ENCODE peak calls at places on chromosomes 7 and 10, in four cellular contexts. Z is tibial artery, P is suprapubic skin, C is adrenal gland. B is an unnamed sample.

GRCh38 chr7:92325173-92325572 is 79.4 kb downstream of the ANKIB1 start:
- DNase-seq in Z (no peak), P (no peak), C (no peak), B (no peak)

GRCh38 chr7:101402835-101403234 is 40.2 kb downstream of the COL26A1 start:
- DNase-seq in C (no peak), P (no peak), Z (no peak), B (no peak)

GRCh38 chr7:5349005-5349380 is 66.2 kb downstream of the SLC29A4 start:
- DNase-seq in C (no peak), P (no peak), Z (no peak), B (no peak)

GRCh38 chr10:104327745-104328635 is 10.3 kb downstream of the ITPRIP start:
- DNase-seq in Z (peak; percentile 70), C (peak; percentile 78), P (peak; percentile 80), B (peak; percentile 69)

GRCh38 chr10:8054243-8054497 is 318 bp upstream of the GATA3 start:
- DNase-seq in Z (no peak), P (no peak), C (peak; percentile 48), B (peak; percentile 42)

GRCh38 chr10:73625004-73625883 is 16.0 kb downstream of the MYOZ1 start:
- DNase-seq in P (no peak), C (peak; percentile 23), Z (peak; percentile 67), B (peak; percentile 21)

GRCh38 chr7:141649865-141650499 is 52.0 kb downstream of the DENND11 start:
- DNase-seq in Z (peak; percentile 77), C (peak; percentile 88), P (no peak), B (peak; percentile 52)

GRCh38 chr7:102049765-102050164 is 232.3 kb downstream of the CUX1 start:
- DNase-seq in Z (no peak), C (no peak), P (no peak), B (no peak)

GRCh38 chr10:61285749-61286148 is 167.4 kb downstream of the TMEM26 start:
- DNase-seq in Z (no peak), P (no peak), C (no peak), B (peak; percentile 64)
- H3K4me3 ChIP-seq in Z (no peak overlapping the region), P (no peak overlapping the region), C (no peak overlapping the region), B (no peak overlapping the region)

GRCh38 chr7:57403601-57404342 is 46.2 kb upstream of the ZNF716 start:
- DNase-seq in P (no peak), C (peak; percentile 91), Z (peak; percentile 62), B (peak; percentile 58)

GRCh38 chr7:57400531-57401155 is 49.3 kb upstream of the ZNF716 start:
- DNase-seq in P (no peak), Z (no peak), C (no peak), B (no peak)

GRCh38 chr7:57404343-57404966 is 45.5 kb upstream of the ZNF716 start:
- DNase-seq in C (peak; percentile 92), P (peak; percentile 64), Z (peak; percentile 63), B (peak; percentile 62)

GRCh38 chr7:57407125-57407524 is 42.9 kb upstream of the ZNF716 start:
- DNase-seq in C (no peak), P (no peak), Z (no peak), B (no peak)

GRCh38 chr7:57404967-57405421 is 45.0 kb upstream of the ZNF716 start:
- DNase-seq in C (no peak), Z (peak; percentile 62), P (no peak), B (no peak)
- H3K9me3 ChIP-seq in C (no peaks in the 10 kb centered on the region), Z (no peaks in the 10 kb centered on the region), P (peaks cover 12% of the 10 kb centered on the region), B (no peaks in the 10 kb centered on the region)

GRCh38 chr10:92213049-92213448 is 77.8 kb downstream of the CPEB3 start:
- DNase-seq in Z (no peak), P (no peak), C (no peak), B (no peak)
- H3K27me3 ChIP-seq in Z (no peaks in the 10 kb centered on the region), P (no peaks in the 10 kb centered on the region), C (no peaks in the 10 kb centered on the region), B (no peaks in the 10 kb centered on the region)

GRCh38 chr10:3935141-3935540 is 150.1 kb upstream of the KLF6 start:
- DNase-seq in P (no peak), C (peak; percentile 31), Z (peak; percentile 79), B (peak; percentile 75)

GRCh38 chr10:3933733-3934132 is 148.7 kb upstream of the KLF6 start:
- DNase-seq in C (no peak), P (no peak), Z (no peak), B (no peak)

GRCh38 chr10:3935933-3936359 is 150.9 kb upstream of the KLF6 start:
- DNase-seq in C (no peak), Z (no peak), P (no peak), B (peak; percentile 77)

GRCh38 chr10:3932597-3933380 is 147.8 kb upstream of the KLF6 start:
- DNase-seq in P (no peak), C (no peak), Z (no peak), B (no peak)

DNA sequence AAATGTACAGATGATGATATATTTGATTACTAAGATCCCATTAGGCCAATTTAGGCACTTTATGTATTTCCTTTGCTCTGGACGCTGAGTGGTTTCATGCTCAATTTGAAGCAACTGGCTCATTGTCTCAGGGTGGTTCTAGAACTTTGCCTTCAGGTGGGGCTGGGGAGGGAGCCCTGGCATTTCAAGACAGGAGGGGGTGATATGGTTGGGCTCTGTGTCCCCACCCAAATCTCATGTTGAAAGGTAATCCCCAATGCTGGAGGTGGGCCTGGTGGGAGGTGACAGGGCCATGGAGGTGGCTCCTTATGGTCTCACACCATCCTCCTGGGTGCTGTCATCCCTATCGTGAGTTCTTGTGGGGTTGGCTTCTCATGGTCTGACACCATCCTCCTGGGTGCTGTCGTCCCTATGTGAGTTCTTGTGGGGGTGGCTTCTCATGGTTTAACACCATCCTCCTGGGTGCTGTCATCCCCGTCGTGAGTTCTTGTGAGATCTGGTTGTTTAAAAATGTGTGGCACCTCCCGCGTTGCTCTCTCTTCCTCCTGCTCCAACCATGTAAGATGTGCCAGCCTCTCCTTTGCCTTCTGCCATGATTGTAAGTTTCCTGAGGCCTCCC is 151.5 kb upstream of the KLF6 start:
- DNase-seq in Z (no peak), C (no peak), P (no peak), B (no peak)
- H3K4me3 ChIP-seq in Z (no peak overlapping the region), C (no peak overlapping the region), P (no peak overlapping the region), B (no peak overlapping the region)

DNA sequence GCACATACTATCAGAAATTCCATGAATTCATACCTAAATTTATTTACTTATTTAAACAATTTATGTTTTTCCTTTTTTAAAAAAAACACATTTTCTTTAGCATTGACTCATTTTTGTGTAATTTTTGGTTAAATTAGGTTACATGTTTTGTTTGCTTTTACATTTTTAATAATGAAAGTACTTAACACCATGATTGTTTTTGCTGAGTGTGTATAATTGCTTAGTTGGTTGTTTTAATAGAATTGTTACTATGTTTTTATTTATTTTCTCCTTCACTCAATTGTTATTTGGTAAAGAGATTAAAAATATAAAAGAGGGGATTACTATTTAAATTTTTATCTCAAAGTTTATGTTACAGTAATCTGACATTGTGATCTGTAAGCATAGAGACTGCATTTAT is 508.4 kb downstream of the NRG3 start:
- DNase-seq in P (no peak), Z (no peak), C (no peak), B (no peak)
- H3K9me3 ChIP-seq in P (no peaks in the 10 kb centered on the region), Z (no peaks in the 10 kb centered on the region), C (no peaks in the 10 kb centered on the region), B (no peaks in the 10 kb centered on the region)

DNA sequence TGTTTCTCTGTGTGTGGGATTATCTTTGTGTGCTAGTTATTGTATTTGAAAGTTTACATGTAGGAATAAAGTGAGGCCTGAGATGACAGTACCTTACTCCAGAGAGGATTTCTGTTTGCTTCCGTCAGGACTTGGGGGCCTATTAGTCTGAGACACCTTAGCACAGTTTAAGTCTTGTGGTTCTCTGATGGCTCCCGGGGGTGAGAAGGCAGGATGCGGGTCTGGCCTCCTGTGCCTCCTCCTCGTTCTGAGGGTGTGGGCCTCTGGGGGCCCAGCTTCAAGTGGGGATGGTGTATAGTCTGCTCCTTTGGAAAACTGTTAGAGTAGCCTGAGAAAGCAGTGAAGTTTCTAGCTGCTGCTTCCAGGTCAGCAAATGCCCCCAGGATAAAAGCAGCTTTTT is 12.4 kb downstream of the MTURN start:
- DNase-seq in P (no peak), Z (no peak), C (no peak), B (no peak)
- H3K27me3 ChIP-seq in P (no peaks in the 10 kb centered on the region), Z (no peaks in the 10 kb centered on the region), C (no peaks in the 10 kb centered on the region), B (no peaks in the 10 kb centered on the region)